ENCODE peak calls at places on chromosome 3, in nine cellular contexts. One of them, this sample, is unnamed.

GRCh38 chr3:25021816-25022215 is 406.2 kb upstream of the RARB start:
- DNase-seq in activated naive CD4-positive, alpha-beta T cell treated with anti-CD3 and anti-CD28 coated beads for 36 hours: no peak
- DNase-seq in mucosa of gallbladder: no peak
- DNase-seq in DMS53: no peak
- DNase-seq in GM23248: peak; percentile 52
- DNase-seq in T-helper 9 cell: no peak
- DNase-seq in RWPE1: peak; percentile 2
- DNase-seq in pancreas: no peak
- DNase-seq in stimulated activated CD8-positive, alpha-beta memory T cell treated with anti-CD3 and anti-CD28 coated beads, Interleukin-2, amount 100 ng/mL, for 1 hour: no peak
- DNase-seq in this sample: peak; percentile 64

GRCh38 chr3:49339593-49339946 is 283 bp downstream of the USP4 start:
- DNase-seq in pancreas: peak; percentile 32
- DNase-seq in GM23248: peak; percentile 53
- DNase-seq in T-helper 9 cell: no peak
- DNase-seq in stimulated activated CD8-positive, alpha-beta memory T cell treated with anti-CD3 and anti-CD28 coated beads, Interleukin-2, amount 100 ng/mL, for 1 hour: peak; percentile 13
- DNase-seq in RWPE1: no peak
- DNase-seq in activated naive CD4-positive, alpha-beta T cell treated with anti-CD3 and anti-CD28 coated beads for 36 hours: no peak
- DNase-seq in DMS53: peak; percentile 52
- DNase-seq in mucosa of gallbladder: no peak
- DNase-seq in this sample: no peak

GRCh38 chr3:52134761-52135160 is 19.5 kb downstream of the POC1A start:
- DNase-seq in DMS53: no peak
- DNase-seq in GM23248: no peak
- DNase-seq in pancreas: no peak
- DNase-seq in mucosa of gallbladder: no peak
- DNase-seq in RWPE1: no peak
- DNase-seq in activated naive CD4-positive, alpha-beta T cell treated with anti-CD3 and anti-CD28 coated beads for 36 hours: no peak
- DNase-seq in T-helper 9 cell: no peak
- DNase-seq in stimulated activated CD8-positive, alpha-beta memory T cell treated with anti-CD3 and anti-CD28 coated beads, Interleukin-2, amount 100 ng/mL, for 1 hour: no peak
- DNase-seq in this sample: no peak

GRCh38 chr3:128229077-128229837 is 76.0 kb downstream of the EEFSEC start:
- DNase-seq in RWPE1: no peak
- DNase-seq in DMS53: no peak
- DNase-seq in GM23248: no peak
- DNase-seq in mucosa of gallbladder: no peak
- DNase-seq in activated naive CD4-positive, alpha-beta T cell treated with anti-CD3 and anti-CD28 coated beads for 36 hours: no peak
- DNase-seq in stimulated activated CD8-positive, alpha-beta memory T cell treated with anti-CD3 and anti-CD28 coated beads, Interleukin-2, amount 100 ng/mL, for 1 hour: no peak
- DNase-seq in pancreas: no peak
- DNase-seq in T-helper 9 cell: no peak
- DNase-seq in this sample: no peak

GRCh38 chr3:149581681-149582349 is 76.0 kb downstream of the WWTR1 start:
- DNase-seq in pancreas: no peak
- DNase-seq in mucosa of gallbladder: peak; percentile 63
- DNase-seq in stimulated activated CD8-positive, alpha-beta memory T cell treated with anti-CD3 and anti-CD28 coated beads, Interleukin-2, amount 100 ng/mL, for 1 hour: no peak
- DNase-seq in DMS53: peak; percentile 86
- DNase-seq in RWPE1: peak; percentile 85
- DNase-seq in T-helper 9 cell: no peak
- DNase-seq in activated naive CD4-positive, alpha-beta T cell treated with anti-CD3 and anti-CD28 coated beads for 36 hours: no peak
- DNase-seq in GM23248: peak; percentile 95
- DNase-seq in this sample: peak; percentile 95

GRCh38 chr3:65006300-65006739 is 318.5 kb upstream of the ADAMTS9 start:
- DNase-seq in T-helper 9 cell: no peak
- DNase-seq in activated naive CD4-positive, alpha-beta T cell treated with anti-CD3 and anti-CD28 coated beads for 36 hours: no peak
- DNase-seq in GM23248: peak; percentile 23
- DNase-seq in stimulated activated CD8-positive, alpha-beta memory T cell treated with anti-CD3 and anti-CD28 coated beads, Interleukin-2, amount 100 ng/mL, for 1 hour: no peak
- DNase-seq in mucosa of gallbladder: no peak
- DNase-seq in pancreas: no peak
- DNase-seq in RWPE1: no peak
- DNase-seq in DMS53: no peak
- DNase-seq in this sample: peak; percentile 33

GRCh38 chr3:119559441-119559963 is at the start of gene CD80:
- DNase-seq in stimulated activated CD8-positive, alpha-beta memory T cell treated with anti-CD3 and anti-CD28 coated beads, Interleukin-2, amount 100 ng/mL, for 1 hour: peak; percentile 13
- DNase-seq in DMS53: peak; percentile 67
- DNase-seq in mucosa of gallbladder: peak; percentile 74
- DNase-seq in GM23248: peak; percentile 72
- DNase-seq in activated naive CD4-positive, alpha-beta T cell treated with anti-CD3 and anti-CD28 coated beads for 36 hours: peak; percentile 81
- DNase-seq in pancreas: peak; percentile 36
- DNase-seq in RWPE1: peak; percentile 19
- DNase-seq in T-helper 9 cell: peak; percentile 25
- DNase-seq in this sample: peak; percentile 52

GRCh38 chr3:139561959-139562676 is 22.6 kb upstream of the RBP1 start:
- DNase-seq in RWPE1: peak; percentile 59
- DNase-seq in activated naive CD4-positive, alpha-beta T cell treated with anti-CD3 and anti-CD28 coated beads for 36 hours: peak; percentile 18
- DNase-seq in mucosa of gallbladder: peak; percentile 38
- DNase-seq in pancreas: no peak
- DNase-seq in T-helper 9 cell: no peak
- DNase-seq in DMS53: peak; percentile 75
- DNase-seq in stimulated activated CD8-positive, alpha-beta memory T cell treated with anti-CD3 and anti-CD28 coated beads, Interleukin-2, amount 100 ng/mL, for 1 hour: no peak
- DNase-seq in GM23248: peak; percentile 55
- DNase-seq in this sample: peak; percentile 29

GRCh38 chr3:28601291-28601690 is 252.7 kb upstream of the AZI2 start:
- DNase-seq in GM23248: no peak
- DNase-seq in pancreas: peak; percentile 16
- DNase-seq in DMS53: peak; percentile 13
- DNase-seq in activated naive CD4-positive, alpha-beta T cell treated with anti-CD3 and anti-CD28 coated beads for 36 hours: no peak
- DNase-seq in mucosa of gallbladder: no peak
- DNase-seq in stimulated activated CD8-positive, alpha-beta memory T cell treated with anti-CD3 and anti-CD28 coated beads, Interleukin-2, amount 100 ng/mL, for 1 hour: no peak
- DNase-seq in T-helper 9 cell: no peak
- DNase-seq in RWPE1: no peak
- DNase-seq in this sample: no peak

GRCh38 chr3:64188810-64189560 is 36.3 kb downstream of the PRICKLE2 start:
- DNase-seq in T-helper 9 cell: no peak
- DNase-seq in mucosa of gallbladder: peak; percentile 69
- DNase-seq in activated naive CD4-positive, alpha-beta T cell treated with anti-CD3 and anti-CD28 coated beads for 36 hours: no peak
- DNase-seq in RWPE1: peak; percentile 78
- DNase-seq in DMS53: peak; percentile 21
- DNase-seq in stimulated activated CD8-positive, alpha-beta memory T cell treated with anti-CD3 and anti-CD28 coated beads, Interleukin-2, amount 100 ng/mL, for 1 hour: no peak
- DNase-seq in pancreas: peak; percentile 26
- DNase-seq in GM23248: peak; percentile 87
- DNase-seq in this sample: peak; percentile 96

GRCh38 chr3:84692261-84692660 is 266.5 kb upstream of the CADM2 start:
- DNase-seq in stimulated activated CD8-positive, alpha-beta memory T cell treated with anti-CD3 and anti-CD28 coated beads, Interleukin-2, amount 100 ng/mL, for 1 hour: no peak
- DNase-seq in activated naive CD4-positive, alpha-beta T cell treated with anti-CD3 and anti-CD28 coated beads for 36 hours: no peak
- DNase-seq in mucosa of gallbladder: no peak
- DNase-seq in RWPE1: no peak
- DNase-seq in T-helper 9 cell: no peak
- DNase-seq in GM23248: no peak
- DNase-seq in DMS53: peak; percentile 57
- DNase-seq in pancreas: no peak
- DNase-seq in this sample: no peak

GRCh38 chr3:126926684-126927404 is 56.1 kb upstream of the PLXNA1 start:
- DNase-seq in stimulated activated CD8-positive, alpha-beta memory T cell treated with anti-CD3 and anti-CD28 coated beads, Interleukin-2, amount 100 ng/mL, for 1 hour: no peak
- DNase-seq in RWPE1: peak; percentile 78
- DNase-seq in T-helper 9 cell: no peak
- DNase-seq in mucosa of gallbladder: no peak
- DNase-seq in GM23248: peak; percentile 98
- DNase-seq in DMS53: no peak
- DNase-seq in pancreas: no peak
- DNase-seq in activated naive CD4-positive, alpha-beta T cell treated with anti-CD3 and anti-CD28 coated beads for 36 hours: no peak
- DNase-seq in this sample: peak; percentile 95

GRCh38 chr3:112653209-112653871 is 12.4 kb upstream of the CCDC80 start:
- DNase-seq in activated naive CD4-positive, alpha-beta T cell treated with anti-CD3 and anti-CD28 coated beads for 36 hours: no peak
- DNase-seq in DMS53: no peak
- DNase-seq in pancreas: no peak
- DNase-seq in GM23248: peak; percentile 97
- DNase-seq in stimulated activated CD8-positive, alpha-beta memory T cell treated with anti-CD3 and anti-CD28 coated beads, Interleukin-2, amount 100 ng/mL, for 1 hour: no peak
- DNase-seq in T-helper 9 cell: no peak
- DNase-seq in RWPE1: peak; percentile 85
- DNase-seq in mucosa of gallbladder: no peak
- DNase-seq in this sample: peak; percentile 98

GRCh38 chr3:186189492-186189891 is 80.6 kb upstream of the ETV5 start:
- DNase-seq in stimulated activated CD8-positive, alpha-beta memory T cell treated with anti-CD3 and anti-CD28 coated beads, Interleukin-2, amount 100 ng/mL, for 1 hour: no peak
- DNase-seq in mucosa of gallbladder: no peak
- DNase-seq in DMS53: no peak
- DNase-seq in GM23248: no peak
- DNase-seq in pancreas: no peak
- DNase-seq in RWPE1: no peak
- DNase-seq in activated naive CD4-positive, alpha-beta T cell treated with anti-CD3 and anti-CD28 coated beads for 36 hours: no peak
- DNase-seq in T-helper 9 cell: no peak
- DNase-seq in this sample: no peak

GRCh38 chr3:188067932-188068331 is 86.0 kb upstream of the LPP start:
- DNase-seq in pancreas: no peak
- DNase-seq in mucosa of gallbladder: no peak
- DNase-seq in activated naive CD4-positive, alpha-beta T cell treated with anti-CD3 and anti-CD28 coated beads for 36 hours: no peak
- DNase-seq in T-helper 9 cell: no peak
- DNase-seq in stimulated activated CD8-positive, alpha-beta memory T cell treated with anti-CD3 and anti-CD28 coated beads, Interleukin-2, amount 100 ng/mL, for 1 hour: no peak
- DNase-seq in GM23248: peak; percentile 79
- DNase-seq in DMS53: peak; percentile 46
- DNase-seq in RWPE1: peak; percentile 16
- DNase-seq in this sample: peak; percentile 87

GRCh38 chr3:175890056-175890455 is 1030.9 kb downstream of the NAALADL2 start:
- DNase-seq in stimulated activated CD8-positive, alpha-beta memory T cell treated with anti-CD3 and anti-CD28 coated beads, Interleukin-2, amount 100 ng/mL, for 1 hour: no peak
- DNase-seq in RWPE1: no peak
- DNase-seq in T-helper 9 cell: no peak
- DNase-seq in pancreas: no peak
- DNase-seq in activated naive CD4-positive, alpha-beta T cell treated with anti-CD3 and anti-CD28 coated beads for 36 hours: no peak
- DNase-seq in GM23248: no peak
- DNase-seq in DMS53: no peak
- DNase-seq in mucosa of gallbladder: no peak
- DNase-seq in this sample: no peak

GRCh38 chr3:55309336-55309735 is 177.8 kb downstream of the WNT5A start:
- DNase-seq in mucosa of gallbladder: no peak
- DNase-seq in DMS53: no peak
- DNase-seq in RWPE1: no peak
- DNase-seq in GM23248: peak; percentile 75
- DNase-seq in T-helper 9 cell: no peak
- DNase-seq in pancreas: no peak
- DNase-seq in stimulated activated CD8-positive, alpha-beta memory T cell treated with anti-CD3 and anti-CD28 coated beads, Interleukin-2, amount 100 ng/mL, for 1 hour: no peak
- DNase-seq in activated naive CD4-positive, alpha-beta T cell treated with anti-CD3 and anti-CD28 coated beads for 36 hours: no peak
- DNase-seq in this sample: peak; percentile 92

GRCh38 chr3:125039897-125040175 is 16.0 kb downstream of the HEG1 start:
- DNase-seq in stimulated activated CD8-positive, alpha-beta memory T cell treated with anti-CD3 and anti-CD28 coated beads, Interleukin-2, amount 100 ng/mL, for 1 hour: no peak
- DNase-seq in T-helper 9 cell: no peak
- DNase-seq in activated naive CD4-positive, alpha-beta T cell treated with anti-CD3 and anti-CD28 coated beads for 36 hours: no peak
- DNase-seq in RWPE1: no peak
- DNase-seq in DMS53: no peak
- DNase-seq in mucosa of gallbladder: no peak
- DNase-seq in GM23248: no peak
- DNase-seq in pancreas: no peak
- DNase-seq in this sample: peak; percentile 29

GRCh38 chr3:195802261-195802701 is 9.4 kb downstream of the MUC4 start:
- DNase-seq in pancreas: no peak
- DNase-seq in T-helper 9 cell: no peak
- DNase-seq in DMS53: no peak
- DNase-seq in activated naive CD4-positive, alpha-beta T cell treated with anti-CD3 and anti-CD28 coated beads for 36 hours: peak; percentile 67
- DNase-seq in stimulated activated CD8-positive, alpha-beta memory T cell treated with anti-CD3 and anti-CD28 coated beads, Interleukin-2, amount 100 ng/mL, for 1 hour: no peak
- DNase-seq in GM23248: no peak
- DNase-seq in RWPE1: no peak
- DNase-seq in mucosa of gallbladder: no peak
- DNase-seq in this sample: no peak

GRCh38 chr3:4741404-4742307 is 237.6 kb upstream of the BHLHE40 start:
- DNase-seq in GM23248: peak; percentile 94
- DNase-seq in mucosa of gallbladder: peak; percentile 80
- DNase-seq in activated naive CD4-positive, alpha-beta T cell treated with anti-CD3 and anti-CD28 coated beads for 36 hours: no peak
- DNase-seq in T-helper 9 cell: no peak
- DNase-seq in DMS53: no peak
- DNase-seq in stimulated activated CD8-positive, alpha-beta memory T cell treated with anti-CD3 and anti-CD28 coated beads, Interleukin-2, amount 100 ng/mL, for 1 hour: no peak
- DNase-seq in pancreas: peak; percentile 81
- DNase-seq in RWPE1: peak; percentile 89
- DNase-seq in this sample: peak; percentile 99

GRCh38 chr3:18812316-18812715 is 336.0 kb upstream of the KCNH8 start:
- DNase-seq in RWPE1: no peak
- DNase-seq in DMS53: peak; percentile 49
- DNase-seq in T-helper 9 cell: no peak
- DNase-seq in activated naive CD4-positive, alpha-beta T cell treated with anti-CD3 and anti-CD28 coated beads for 36 hours: no peak
- DNase-seq in mucosa of gallbladder: no peak
- DNase-seq in GM23248: peak; percentile 7
- DNase-seq in stimulated activated CD8-positive, alpha-beta memory T cell treated with anti-CD3 and anti-CD28 coated beads, Interleukin-2, amount 100 ng/mL, for 1 hour: no peak
- DNase-seq in pancreas: no peak
- DNase-seq in this sample: peak; percentile 84

GRCh38 chr3:156681003-156681402 is 6.6 kb downstream of the TIPARP start:
- DNase-seq in RWPE1: peak; percentile 77
- DNase-seq in mucosa of gallbladder: peak; percentile 38
- DNase-seq in DMS53: peak; percentile 90
- DNase-seq in pancreas: peak; percentile 44
- DNase-seq in stimulated activated CD8-positive, alpha-beta memory T cell treated with anti-CD3 and anti-CD28 coated beads, Interleukin-2, amount 100 ng/mL, for 1 hour: no peak
- DNase-seq in GM23248: peak; percentile 83
- DNase-seq in T-helper 9 cell: no peak
- DNase-seq in activated naive CD4-positive, alpha-beta T cell treated with anti-CD3 and anti-CD28 coated beads for 36 hours: no peak
- DNase-seq in this sample: peak; percentile 92

GRCh38 chr3:54087581-54088410 is 34.6 kb upstream of the CACNA2D3 start:
- DNase-seq in stimulated activated CD8-positive, alpha-beta memory T cell treated with anti-CD3 and anti-CD28 coated beads, Interleukin-2, amount 100 ng/mL, for 1 hour: no peak
- DNase-seq in GM23248: peak; percentile 14
- DNase-seq in RWPE1: no peak
- DNase-seq in activated naive CD4-positive, alpha-beta T cell treated with anti-CD3 and anti-CD28 coated beads for 36 hours: no peak
- DNase-seq in DMS53: peak; percentile 38
- DNase-seq in mucosa of gallbladder: no peak
- DNase-seq in pancreas: no peak
- DNase-seq in T-helper 9 cell: no peak
- DNase-seq in this sample: no peak

GRCh38 chr3:24196526-24196925 is 251.4 kb downstream of the NR1D2 start:
- DNase-seq in T-helper 9 cell: no peak
- DNase-seq in GM23248: peak; percentile 73
- DNase-seq in RWPE1: no peak
- DNase-seq in pancreas: no peak
- DNase-seq in DMS53: no peak
- DNase-seq in mucosa of gallbladder: no peak
- DNase-seq in activated naive CD4-positive, alpha-beta T cell treated with anti-CD3 and anti-CD28 coated beads for 36 hours: no peak
- DNase-seq in stimulated activated CD8-positive, alpha-beta memory T cell treated with anti-CD3 and anti-CD28 coated beads, Interleukin-2, amount 100 ng/mL, for 1 hour: no peak
- DNase-seq in this sample: peak; percentile 69

GRCh38 chr3:156181509-156181908 is 61.1 kb downstream of the KCNAB1 start:
- DNase-seq in activated naive CD4-positive, alpha-beta T cell treated with anti-CD3 and anti-CD28 coated beads for 36 hours: peak; percentile 5
- DNase-seq in mucosa of gallbladder: no peak
- DNase-seq in pancreas: no peak
- DNase-seq in DMS53: no peak
- DNase-seq in RWPE1: peak; percentile 54
- DNase-seq in stimulated activated CD8-positive, alpha-beta memory T cell treated with anti-CD3 and anti-CD28 coated beads, Interleukin-2, amount 100 ng/mL, for 1 hour: no peak
- DNase-seq in T-helper 9 cell: no peak
- DNase-seq in GM23248: peak; percentile 84
- DNase-seq in this sample: peak; percentile 88

GRCh38 chr3:126109860-126110235 is 25.9 kb upstream of the SLC41A3 start:
- DNase-seq in activated naive CD4-positive, alpha-beta T cell treated with anti-CD3 and anti-CD28 coated beads for 36 hours: no peak
- DNase-seq in mucosa of gallbladder: no peak
- DNase-seq in stimulated activated CD8-positive, alpha-beta memory T cell treated with anti-CD3 and anti-CD28 coated beads, Interleukin-2, amount 100 ng/mL, for 1 hour: no peak
- DNase-seq in pancreas: peak; percentile 7
- DNase-seq in RWPE1: no peak
- DNase-seq in DMS53: no peak
- DNase-seq in T-helper 9 cell: no peak
- DNase-seq in GM23248: no peak
- DNase-seq in this sample: no peak

GRCh38 chr3:58175098-58175428 is 35.7 kb downstream of the DNASE1L3 start:
- DNase-seq in stimulated activated CD8-positive, alpha-beta memory T cell treated with anti-CD3 and anti-CD28 coated beads, Interleukin-2, amount 100 ng/mL, for 1 hour: no peak
- DNase-seq in DMS53: no peak
- DNase-seq in RWPE1: no peak
- DNase-seq in pancreas: no peak
- DNase-seq in mucosa of gallbladder: no peak
- DNase-seq in GM23248: no peak
- DNase-seq in activated naive CD4-positive, alpha-beta T cell treated with anti-CD3 and anti-CD28 coated beads for 36 hours: no peak
- DNase-seq in T-helper 9 cell: no peak
- DNase-seq in this sample: no peak

GRCh38 chr3:39281533-39281932 is 1.7 kb upstream of the CX3CR1 start:
- DNase-seq in T-helper 9 cell: no peak
- DNase-seq in RWPE1: no peak
- DNase-seq in pancreas: no peak
- DNase-seq in GM23248: no peak
- DNase-seq in mucosa of gallbladder: no peak
- DNase-seq in activated naive CD4-positive, alpha-beta T cell treated with anti-CD3 and anti-CD28 coated beads for 36 hours: no peak
- DNase-seq in stimulated activated CD8-positive, alpha-beta memory T cell treated with anti-CD3 and anti-CD28 coated beads, Interleukin-2, amount 100 ng/mL, for 1 hour: no peak
- DNase-seq in DMS53: no peak
- DNase-seq in this sample: no peak

GRCh38 chr3:58143417-58144055 is 67.2 kb downstream of the DNASE1L3 start:
- DNase-seq in pancreas: no peak
- DNase-seq in activated naive CD4-positive, alpha-beta T cell treated with anti-CD3 and anti-CD28 coated beads for 36 hours: no peak
- DNase-seq in mucosa of gallbladder: no peak
- DNase-seq in RWPE1: no peak
- DNase-seq in T-helper 9 cell: no peak
- DNase-seq in stimulated activated CD8-positive, alpha-beta memory T cell treated with anti-CD3 and anti-CD28 coated beads, Interleukin-2, amount 100 ng/mL, for 1 hour: no peak
- DNase-seq in GM23248: no peak
- DNase-seq in DMS53: no peak
- DNase-seq in this sample: no peak

GRCh38 chr3:41674449-41674848 is 287.5 kb downstream of the ULK4 start:
- DNase-seq in RWPE1: no peak
- DNase-seq in pancreas: no peak
- DNase-seq in activated naive CD4-positive, alpha-beta T cell treated with anti-CD3 and anti-CD28 coated beads for 36 hours: no peak
- DNase-seq in T-helper 9 cell: no peak
- DNase-seq in DMS53: no peak
- DNase-seq in mucosa of gallbladder: no peak
- DNase-seq in stimulated activated CD8-positive, alpha-beta memory T cell treated with anti-CD3 and anti-CD28 coated beads, Interleukin-2, amount 100 ng/mL, for 1 hour: no peak
- DNase-seq in GM23248: no peak
- DNase-seq in this sample: no peak

GRCh38 chr3:67037615-67038014 is 39.5 kb downstream of the KBTBD8 start:
- DNase-seq in RWPE1: no peak
- DNase-seq in activated naive CD4-positive, alpha-beta T cell treated with anti-CD3 and anti-CD28 coated beads for 36 hours: no peak
- DNase-seq in DMS53: peak; percentile 0
- DNase-seq in stimulated activated CD8-positive, alpha-beta memory T cell treated with anti-CD3 and anti-CD28 coated beads, Interleukin-2, amount 100 ng/mL, for 1 hour: no peak
- DNase-seq in mucosa of gallbladder: no peak
- DNase-seq in pancreas: no peak
- DNase-seq in GM23248: peak; percentile 8
- DNase-seq in T-helper 9 cell: no peak
- DNase-seq in this sample: peak; percentile 17